ENCODE peak calls at places on chromosomes 2 and 18, in seven cellular contexts. J is K562, L is heart left ventricle, W is tibial artery, I is HCT116, A is tibial nerve, C is Caco-2. Z is an unnamed sample.

GRCh38 chr2:16238001-16238755 is 297.8 kb downstream of the MYCN start:
- DNase-seq in J (no peak), L (no peak), W (no peak), I (no peak), A (no peak), C (no peak), Z (no peak)

GRCh38 chr2:12951657-12951973 is 234.9 kb downstream of the TRIB2 start:
- DNase-seq in J (no peak), L (no peak), W (no peak), I (no peak), A (no peak), C (no peak), Z (no peak)

GRCh38 chr18:23049698-23050373 is 85.4 kb upstream of the CABLES1 start:
- DNase-seq in J (no peak), L (no peak), W (no peak), I (no peak), A (no peak), C (no peak), Z (no peak)

GRCh38 chr2:74010087-74010541 is 25.4 kb downstream of the TET3 start:
- DNase-seq in J (peak), L (peak), W (no peak), I (no peak), A (no peak), C (no peak), Z (no peak)

GRCh38 chr18:35756506-35757117 is 175.1 kb downstream of the GALNT1 start:
- DNase-seq in J (peak), L (no peak), W (no peak), I (peak), A (no peak), C (no peak), Z (no peak)

GRCh38 chr2:218229239-218229638 is 12.2 kb downstream of the ARPC2 start:
- DNase-seq in J (no peak), L (no peak), W (no peak), I (no peak), A (no peak), C (no peak), Z (no peak)

GRCh38 chr2:31302940-31303563 is 69.1 kb downstream of the EHD3 start:
- DNase-seq in J (no peak), L (peak), W (no peak), I (no peak), A (no peak), C (no peak), Z (no peak)

GRCh38 chr2:144836635-144837350 is 316.9 kb upstream of the ZEB2 start:
- DNase-seq in J (no peak), L (peak), W (no peak), I (no peak), A (no peak), C (no peak), Z (no peak)

GRCh38 chr2:189535433-189535832 is 45.2 kb downstream of the SLC40A1 start:
- DNase-seq in J (no peak), L (no peak), W (no peak), I (no peak), A (no peak), C (no peak), Z (no peak)

GRCh38 chr2:118834901-118835738 is 12.3 kb downstream of the EN1 start:
- DNase-seq in J (no peak), L (no peak), W (no peak), I (no peak), A (no peak), C (peak), Z (no peak)

GRCh38 chr18:48975817-48976649 is 25.3 kb upstream of the SMAD7 start:
- DNase-seq in J (peak), L (peak), W (no peak), I (no peak), A (no peak), C (no peak), Z (no peak)

GRCh38 chr2:221571108-221571390 is 1.1 kb downstream of the EPHA4 start:
- DNase-seq in J (no peak), L (no peak), W (no peak), I (no peak), A (no peak), C (no peak), Z (no peak)

GRCh38 chr2:221572821-221573429 is 821 bp upstream of the EPHA4 start:
- DNase-seq in J (no peak), L (peak), W (no peak), I (no peak), A (no peak), C (peak), Z (no peak)

GRCh38 chr2:221571391-221572179 is 519 bp downstream of the EPHA4 start:
- DNase-seq in J (no peak), L (peak), W (peak), I (no peak), A (no peak), C (peak), Z (no peak)

GRCh38 chr2:221573430-221574230 is 1.5 kb upstream of the EPHA4 start:
- DNase-seq in J (peak), L (peak), W (peak), I (peak), A (peak), C (peak), Z (no peak)

GRCh38 chr2:221572180-221572820 is at the start of gene EPHA4:
- DNase-seq in J (peak), L (peak), W (peak), I (peak), A (peak), C (peak), Z (no peak)
- TF ChIP-seq CTCF in J (no peak), L (peak), W (peak), I (peak), A (peak), C (peak), Z (no peak)

GRCh38 chr2:131417886-131418285 is 53.9 kb upstream of the RAB6D start:
- DNase-seq in J (no peak), L (no peak), W (no peak), I (no peak), A (no peak), C (no peak), Z (no peak)

GRCh38 chr2:131419447-131419846 is 55.5 kb upstream of the RAB6D start:
- DNase-seq in J (no peak), L (no peak), W (no peak), I (no peak), A (no peak), C (no peak), Z (no peak)

GRCh38 chr2:131413785-131414184 is 49.8 kb upstream of the RAB6D start:
- DNase-seq in J (no peak), L (no peak), W (no peak), I (no peak), A (no peak), C (no peak), Z (no peak)

GRCh38 chr2:131413148-131413747 is 49.3 kb upstream of the RAB6D start:
- DNase-seq in J (peak), L (no peak), W (no peak), I (peak), A (no peak), C (no peak), Z (no peak)

GRCh38 chr2:131418625-131419024 is 54.7 kb upstream of the RAB6D start:
- DNase-seq in J (no peak), L (no peak), W (no peak), I (no peak), A (no peak), C (no peak), Z (no peak)
- H3K4me3 ChIP-seq in J (no peak), L (no peak), W (no peak), I (no peak), A (no peak), C (no peak), Z (no peak)

GRCh38 chr2:120225549-120226065 is 2.4 kb upstream of the TMEM185B start:
- DNase-seq in J (no peak), L (no peak), W (peak), I (no peak), A (no peak), C (peak), Z (no peak)
- TF ChIP-seq CTCF in J (no peak), L (no peak), W (no peak), I (no peak), A (no peak), C (no peak), Z (no peak)

GRCh38 chr18:30088238-30088637 is 954.3 kb downstream of the DSC3 start:
- DNase-seq in J (no peak), L (no peak), W (no peak), I (no peak), A (no peak), C (no peak), Z (no peak)

GRCh38 chr18:30081122-30081521 is 961.4 kb downstream of the DSC3 start:
- DNase-seq in J (no peak), L (no peak), W (no peak), I (no peak), A (no peak), C (no peak), Z (no peak)

DNA sequence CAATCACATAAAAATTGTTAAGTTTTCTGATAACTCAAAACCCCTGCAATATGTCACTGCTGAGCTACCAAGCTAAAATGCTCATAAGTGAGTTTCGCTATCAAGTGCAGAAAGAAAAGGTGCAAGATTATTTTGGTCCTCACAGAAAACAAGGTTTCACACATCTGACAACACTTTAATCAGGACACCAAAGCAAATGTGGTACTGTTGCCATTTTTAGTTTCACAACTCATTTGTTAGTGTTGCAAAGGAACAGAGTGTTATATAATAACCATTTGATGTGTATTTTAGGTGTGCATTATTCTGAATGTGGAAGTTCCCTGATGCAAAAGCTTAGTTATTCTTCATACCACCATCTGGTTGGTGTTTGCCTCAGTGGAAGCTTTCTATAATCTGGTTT is 956.2 kb downstream of the DSC3 start:
- DNase-seq in J (no peak), L (no peak), W (no peak), I (no peak), A (no peak), C (no peak), Z (no peak)
- H3K4me3 ChIP-seq in J (no peak), L (no peak), W (no peak), I (no peak), A (no peak), C (no peak), Z (no peak)

GRCh38 chr2:164504253-164504652 is 117.0 kb downstream of the GRB14 start:
- DNase-seq in J (no peak), L (no peak), W (no peak), I (no peak), A (no peak), C (peak), Z (no peak)
- TF ChIP-seq CTCF in J (no peak), L (no peak), W (no peak), I (peak), A (no peak), C (peak), Z (no peak)

GRCh38 chr18:26133652-26134051 is at the start of gene PSMA8:
- DNase-seq in J (no peak), L (peak), W (no peak), I (no peak), A (no peak), C (no peak), Z (no peak)
- H3K4me3 ChIP-seq in J (no peak), L (no peak), W (no peak), I (no peak), A (peak), C (no peak), Z (peak)

DNA sequence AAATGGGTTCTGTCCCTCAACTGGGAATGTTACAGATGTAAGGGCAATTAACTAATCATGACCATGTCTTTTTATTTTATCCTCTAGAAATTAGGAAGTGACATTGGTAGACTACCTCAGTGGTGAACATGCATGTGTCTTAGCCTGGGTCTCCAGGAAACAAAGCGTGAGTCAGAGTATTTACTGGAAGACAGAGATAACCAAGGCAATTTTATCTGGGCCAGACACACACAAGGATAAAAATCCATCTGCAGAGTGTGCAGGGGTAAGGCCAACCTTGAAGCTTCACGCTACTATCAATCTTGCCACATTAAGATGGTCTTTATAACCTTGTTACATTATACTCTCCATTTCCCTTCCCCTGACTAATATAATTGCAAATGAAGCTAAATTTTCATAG is 487.5 kb downstream of the SUCLG1 start:
- DNase-seq in J (peak), L (no peak), W (no peak), I (no peak), A (no peak), C (no peak), Z (no peak)
- TF ChIP-seq CTCF in J (no peak), L (no peak), W (no peak), I (no peak), A (no peak), C (no peak), Z (no peak)

GRCh38 chr2:232547991-232548390 is 2.4 kb downstream of the TIGD1 start:
- DNase-seq in J (no peak), L (no peak), W (no peak), I (no peak), A (no peak), C (no peak), Z (no peak)

GRCh38 chr2:232543491-232543890 is 4.0 kb downstream of the CHRNG start:
- DNase-seq in J (no peak), L (no peak), W (no peak), I (no peak), A (no peak), C (no peak), Z (no peak)

GRCh38 chr2:232543928-232544631 is 4.6 kb downstream of the CHRNG start:
- DNase-seq in J (no peak), L (no peak), W (no peak), I (no peak), A (no peak), C (no peak), Z (no peak)

GRCh38 chr2:232544674-232545073 is 5.2 kb downstream of the CHRNG start:
- DNase-seq in J (no peak), L (no peak), W (no peak), I (no peak), A (no peak), C (no peak), Z (no peak)

DNA sequence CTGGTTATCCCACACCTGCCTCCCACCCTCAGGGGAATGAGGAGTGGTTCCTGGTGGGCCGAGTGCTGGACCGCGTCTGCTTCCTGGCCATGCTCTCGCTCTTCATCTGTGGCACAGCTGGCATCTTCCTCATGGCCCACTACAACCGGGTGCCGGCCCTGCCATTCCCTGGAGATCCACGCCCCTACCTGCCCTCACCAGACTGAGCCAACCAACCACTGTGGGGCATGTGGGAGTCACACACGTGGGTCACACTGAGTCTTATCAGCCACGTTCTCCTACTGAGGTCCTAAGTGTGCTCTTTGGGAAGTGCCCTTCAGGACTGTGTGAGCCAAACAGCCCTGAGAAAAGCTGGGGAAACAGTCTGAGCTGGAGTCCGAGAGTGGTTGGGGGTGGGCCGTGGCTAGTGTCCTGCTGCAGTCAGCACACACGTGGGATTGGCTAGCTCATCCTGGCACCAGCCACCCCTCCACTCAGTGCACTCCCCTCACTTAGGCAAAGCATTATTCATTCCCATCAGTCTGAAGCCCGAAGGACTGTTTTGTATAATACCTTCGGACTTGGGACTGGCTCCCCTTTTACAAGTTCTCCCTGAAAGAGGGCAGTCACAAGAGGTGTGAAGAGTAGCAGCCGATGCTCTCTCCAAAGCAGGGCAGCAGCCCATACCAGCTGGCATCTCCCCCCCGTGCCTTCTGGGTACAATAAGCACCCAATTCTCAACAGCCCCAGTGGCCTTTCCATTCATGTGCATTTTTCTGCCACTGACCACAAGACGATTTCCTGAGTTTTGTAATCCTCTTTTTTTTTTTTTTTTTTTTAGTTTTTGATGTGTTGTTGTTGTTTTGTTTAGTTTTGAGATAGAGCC is 4.6 kb downstream of the TIGD1 start:
- DNase-seq in J (no peak), L (no peak), W (no peak), I (no peak), A (no peak), C (no peak), Z (no peak)
- H3K4me3 ChIP-seq in J (no peak), L (no peak), W (no peak), I (no peak), A (no peak), C (no peak), Z (no peak)

GRCh38 chr18:70074091-70074490 is 126.4 kb upstream of the CD226 start:
- DNase-seq in J (no peak), L (no peak), W (no peak), I (no peak), A (no peak), C (no peak), Z (no peak)

GRCh38 chr18:70075906-70076305 is 128.2 kb upstream of the CD226 start:
- DNase-seq in J (no peak), L (no peak), W (no peak), I (no peak), A (no peak), C (no peak), Z (no peak)

GRCh38 chr18:70069965-70070364 is 122.3 kb upstream of the CD226 start:
- DNase-seq in J (no peak), L (no peak), W (no peak), I (no peak), A (no peak), C (no peak), Z (no peak)

GRCh38 chr18:70073442-70073841 is 125.8 kb upstream of the CD226 start:
- DNase-seq in J (no peak), L (no peak), W (no peak), I (no peak), A (no peak), C (no peak), Z (no peak)

GRCh38 chr18:70072678-70073077 is 125.0 kb upstream of the CD226 start:
- DNase-seq in J (no peak), L (no peak), W (no peak), I (no peak), A (no peak), C (no peak), Z (no peak)
- TF ChIP-seq CTCF in J (no peak), L (peak), W (peak), I (no peak), A (no peak), C (no peak), Z (no peak)

Z was measured in thoracic aorta.